ENCODE peak calls at places on chromosomes 3 and 15, in eight cellular contexts. C is activated naive CD8-positive, alpha-beta T cell treated with anti-CD3 and anti-CD28 coated beads, Interleukin-2, amount 50 U/mL, for 24 hours; V is A549; R is KG1; J is KBM-7; N is COR-L47; T is EL; E is cardiac muscle cell. Y is an unnamed sample.
A peak's percentile ranks its signal among the peaks of the same experiment; 100 is the strongest.

GRCh38 chr15:66858423-66859207 is 156.6 kb downstream of the SMAD6 start:
- DNase-seq in E (no peak), V (no peak), R (no peak), J (no peak), C (no peak), N (no peak), T (no peak), Y (peak; percentile 30)

GRCh38 chr3:24953060-24953771 is 458.6 kb upstream of the THRB start:
- DNase-seq in V (no peak), C (no peak), R (no peak), E (no peak), J (no peak), T (no peak), N (no peak), Y (no peak)

GRCh38 chr3:173938159-173938558 is 540.6 kb downstream of the NLGN1 start:
- DNase-seq in V (no peak), C (no peak), T (peak; percentile 45), N (peak; percentile 73), R (no peak), E (peak; percentile 30), J (no peak), Y (peak; percentile 85)

GRCh38 chr3:49469037-49469875 is 811 bp upstream of the DAG1 start:
- DNase-seq in C (peak; percentile 13), N (peak; percentile 15), E (peak; percentile 96), T (peak; percentile 93), R (no peak), J (no peak), V (peak; percentile 48), Y (peak; percentile 83)

GRCh38 chr15:27438403-27439375 is 467.7 kb downstream of the GABRG3 start:
- DNase-seq in V (no peak), T (no peak), J (no peak), R (no peak), C (no peak), E (no peak), N (no peak), Y (no peak)

GRCh38 chr15:38768970-38769369 is 204.4 kb upstream of the RASGRP1 start:
- DNase-seq in E (peak; percentile 36), T (peak; percentile 19), N (no peak), C (no peak), J (no peak), V (no peak), R (no peak), Y (peak; percentile 39)

GRCh38 chr3:117774130-117774529 is 1064.6 kb downstream of the TUSC7 start:
- DNase-seq in V (no peak), R (no peak), T (no peak), J (no peak), C (no peak), E (no peak), N (no peak), Y (no peak)

GRCh38 chr15:75554717-75555116 is 24.4 kb downstream of the PTPN9 start:
- DNase-seq in R (no peak), C (no peak), V (no peak), J (no peak), E (peak; percentile 29), N (no peak), T (peak; percentile 37), Y (peak; percentile 64)

GRCh38 chr15:70083423-70083822 is 14.3 kb downstream of the TLE3 start:
- DNase-seq in R (no peak), N (no peak), C (no peak), T (no peak), V (no peak), J (no peak), E (no peak), Y (no peak)

GRCh38 chr3:155946178-155946577 is 75.7 kb downstream of the GMPS start:
- DNase-seq in N (no peak), R (no peak), E (no peak), J (no peak), V (no peak), C (no peak), T (peak; percentile 87), Y (peak; percentile 77)

GRCh38 chr15:74889390-74889881 is 406 bp upstream of the MPI start:
- DNase-seq in V (no peak), T (peak; percentile 59), N (no peak), R (no peak), C (peak; percentile 27), E (peak; percentile 45), J (peak; percentile 86), Y (peak; percentile 31)

GRCh38 chr3:41169038-41169437 is 30.3 kb upstream of the CTNNB1 start:
- DNase-seq in T (no peak), V (no peak), R (no peak), E (no peak), N (no peak), J (no peak), C (no peak), Y (peak; percentile 7)

GRCh38 chr15:39851505-39852082 is 68.5 kb downstream of the GPR176 start:
- DNase-seq in V (no peak), C (no peak), R (no peak), N (peak; percentile 3), J (no peak), E (no peak), T (peak; percentile 19), Y (peak; percentile 32)

GRCh38 chr3:64344721-64345207 is 119.5 kb upstream of the PRICKLE2 start:
- DNase-seq in E (peak; percentile 24), J (no peak), C (no peak), R (no peak), V (peak; percentile 13), N (no peak), T (peak; percentile 70), Y (peak; percentile 64)

GRCh38 chr15:48471073-48471472 is 139.8 kb downstream of the DUT start:
- DNase-seq in T (no peak), J (no peak), E (no peak), V (no peak), R (no peak), N (no peak), C (no peak), Y (no peak)

GRCh38 chr15:70051948-70052633 is 45.6 kb downstream of the TLE3 start:
- DNase-seq in E (no peak), T (no peak), V (no peak), C (no peak), J (no peak), R (no peak), N (no peak), Y (no peak)

GRCh38 chr15:92667291-92667904 is 11.8 kb upstream of the FAM174B start:
- DNase-seq in C (no peak), R (no peak), E (no peak), N (peak; percentile 66), V (peak; percentile 57), T (no peak), J (no peak), Y (no peak)

GRCh38 chr15:80585544-80586018 is 109.5 kb upstream of the ABHD17C start:
- DNase-seq in V (no peak), R (no peak), T (no peak), E (no peak), C (peak; percentile 6), J (no peak), N (peak; percentile 68), Y (no peak)

GRCh38 chr15:101206173-101206572 is 45.7 kb downstream of the CHSY1 start:
- DNase-seq in J (no peak), C (peak; percentile 79), N (no peak), V (no peak), R (no peak), T (peak; percentile 66), E (no peak), Y (no peak)

GRCh38 chr3:29922990-29923746 is 642.3 kb downstream of the RBMS3 start:
- DNase-seq in E (no peak), V (no peak), T (peak; percentile 85), C (no peak), N (no peak), R (no peak), J (no peak), Y (peak; percentile 68)

GRCh38 chr3:64242435-64242834 is 17.2 kb upstream of the PRICKLE2 start:
- DNase-seq in T (no peak), C (no peak), E (peak; percentile 83), J (no peak), V (no peak), R (no peak), N (no peak), Y (no peak)

GRCh38 chr3:57079221-57079831 is 18.9 kb downstream of the SPATA12 start:
- DNase-seq in J (no peak), C (peak; percentile 16), N (peak; percentile 1), R (no peak), V (peak; percentile 47), T (peak; percentile 37), E (peak; percentile 86), Y (no peak)

GRCh38 chr3:165464736-165465135 is 268.6 kb upstream of the SLITRK3 start:
- DNase-seq in V (no peak), C (no peak), R (no peak), N (no peak), T (no peak), J (no peak), E (no peak), Y (no peak)

GRCh38 chr3:11835028-11835639 is 11.6 kb downstream of the TAMM41 start:
- DNase-seq in V (peak; percentile 38), J (peak; percentile 25), N (no peak), R (no peak), T (peak; percentile 26), C (no peak), E (no peak), Y (peak; percentile 38)

GRCh38 chr3:197613187-197613586 is 57.4 kb upstream of the BDH1 start:
- DNase-seq in T (no peak), C (no peak), V (no peak), J (no peak), N (no peak), R (no peak), E (no peak), Y (no peak)

GRCh38 chr15:57537072-57537471 is 54.6 kb upstream of the MYZAP start:
- DNase-seq in V (no peak), R (no peak), N (peak; percentile 79), J (no peak), T (peak; percentile 86), C (no peak), E (no peak), Y (peak; percentile 65)

GRCh38 chr3:184986490-184986889 is 166.4 kb downstream of the C3orf70 start:
- DNase-seq in C (no peak), N (no peak), V (no peak), R (no peak), T (no peak), J (no peak), E (no peak), Y (no peak)

GRCh38 chr3:47002490-47003410 is 23.3 kb downstream of the NBEAL2 start:
- DNase-seq in T (no peak), E (no peak), R (no peak), J (no peak), C (no peak), N (no peak), V (no peak), Y (no peak)

GRCh38 chr3:14431556-14431927 is 29.1 kb downstream of the SLC6A6 start:
- DNase-seq in V (no peak), C (peak; percentile 41), E (no peak), N (no peak), T (no peak), R (no peak), J (peak; percentile 85), Y (no peak)

Y was measured in HFFc6.